ENCODE peak calls at places on chromosomes 11 and 22, in six cellular contexts. X, N, P, Z, V and G are unnamed samples. For H3K27me3, the result is how much of the 10 kb centered on the place peaks cover.

GRCh38 chr11:22491826-22492225 is 133.8 kb downstream of the FANCF start:
- DNase-seq in X (no peak), N (no peak), P (no peak), Z (no peak), V (peak), G (peak)

GRCh38 chr11:76385903-76386302 is 4.8 kb downstream of the GVQW3 start:
- DNase-seq in X (no peak), N (no peak), P (no peak), Z (peak), V (no peak), G (no peak)

GRCh38 chr11:104899226-104899625 is 966 bp upstream of the CASP12 start:
- DNase-seq in X (no peak), N (no peak), P (no peak), Z (no peak), V (no peak), G (no peak)

GRCh38 chr11:74714904-74715303 is 16.3 kb downstream of the CHRDL2 start:
- DNase-seq in X (no peak), N (no peak), P (no peak), Z (no peak), V (no peak), G (no peak)

GRCh38 chr22:40396882-40397281 is 26.5 kb downstream of the SGSM3 start:
- DNase-seq in X (peak), N (peak), P (peak), Z (no peak), V (peak), G (peak)

GRCh38 chr22:26170795-26171194 is 1.5 kb downstream of the SEZ6L start:
- DNase-seq in X (no peak), N (no peak), P (peak), Z (no peak), V (peak), G (no peak)

GRCh38 chr22:17271711-17272451 is 52.6 kb upstream of the ADA2 start:
- DNase-seq in X (no peak), N (no peak), P (no peak), Z (no peak), V (no peak), G (no peak)

GRCh38 chr22:44929348-44930015 is 80.3 kb downstream of the PHF21B start:
- DNase-seq in X (no peak), N (no peak), P (no peak), Z (no peak), V (no peak), G (no peak)

GRCh38 chr11:78688460-78688859 is 113.8 kb upstream of the NARS2 start:
- DNase-seq in X (peak), N (no peak), P (no peak), Z (no peak), V (no peak), G (no peak)

GRCh38 chr22:49735411-49736311 is 92.0 kb downstream of the BRD1 start:
- DNase-seq in X (peak), N (no peak), P (peak), Z (peak), V (peak), G (peak)

GRCh38 chr11:108203075-108203474 is 19.4 kb downstream of the NPAT start:
- DNase-seq in X (no peak), N (no peak), P (no peak), Z (no peak), V (no peak), G (no peak)

GRCh38 chr11:58490827-58491226 is 17.1 kb downstream of the OR5B21 start:
- DNase-seq in X (no peak), N (no peak), P (no peak), Z (no peak), V (no peak), G (no peak)

GRCh38 chr11:21814169-21814568 is 378.7 kb upstream of the ANO5 start:
- DNase-seq in X (no peak), N (no peak), P (no peak), Z (no peak), V (no peak), G (no peak)

GRCh38 chr11:118318112-118319030 is 13.8 kb downstream of the CD3E start:
- DNase-seq in X (peak), N (no peak), P (no peak), Z (no peak), V (no peak), G (no peak)

GRCh38 chr11:130145328-130145812 is 14.2 kb upstream of the ST14 start:
- DNase-seq in X (peak), N (no peak), P (no peak), Z (no peak), V (no peak), G (no peak)

GRCh38 chr11:120062561-120062930 is 75.4 kb downstream of the TRIM29 start:
- DNase-seq in X (no peak), N (no peak), P (no peak), Z (no peak), V (no peak), G (no peak)

GRCh38 chr22:46852771-46853170 is 90.3 kb downstream of the TBC1D22A start:
- DNase-seq in X (no peak), N (no peak), P (no peak), Z (no peak), V (no peak), G (no peak)

GRCh38 chr22:46453006-46453828 is 84.2 kb downstream of the CELSR1 start:
- DNase-seq in X (no peak), N (no peak), P (no peak), Z (no peak), V (no peak), G (no peak)

GRCh38 chr11:9332655-9333054 is 18.3 kb upstream of the TMEM41B start:
- DNase-seq in X (no peak), N (no peak), P (no peak), Z (no peak), V (no peak), G (no peak)

GRCh38 chr11:1234771-1235614 is 12.1 kb downstream of the MUC5B start:
- DNase-seq in X (no peak), N (no peak), P (no peak), Z (no peak), V (no peak), G (no peak)

GRCh38 chr11:36300651-36301050 is 4.6 kb downstream of the PRR5L start:
- DNase-seq in X (peak), N (no peak), P (no peak), Z (no peak), V (peak), G (peak)

GRCh38 chr22:49462795-49463194 is 364.9 kb downstream of the BRD1 start:
- DNase-seq in X (no peak), N (no peak), P (no peak), Z (no peak), V (no peak), G (no peak)

GRCh38 chr11:19597194-19597593 is 115.4 kb upstream of the NAV2 start:
- DNase-seq in X (peak), N (peak), P (no peak), Z (no peak), V (peak), G (peak)

GRCh38 chr22:22001664-22002525 is 19.3 kb upstream of the TOP3B start:
- DNase-seq in X (no peak), N (no peak), P (no peak), Z (no peak), V (no peak), G (no peak)

GRCh38 chr11:86486261-86487030 is 111.8 kb downstream of the CCDC81 start:
- DNase-seq in X (no peak), N (no peak), P (no peak), Z (no peak), V (no peak), G (no peak)

GRCh38 chr11:102430158-102430836 is 22.3 kb downstream of the TMEM123 start:
- DNase-seq in X (no peak), N (no peak), P (no peak), Z (no peak), V (peak), G (peak)

GRCh38 chr11:60511393-60511792 is 3.8 kb upstream of the MS4A13 start:
- DNase-seq in X (no peak), N (no peak), P (no peak), Z (no peak), V (no peak), G (no peak)

GRCh38 chr11:101555366-101555765 is 28.4 kb downstream of the TRPC6 start:
- DNase-seq in X (no peak), N (no peak), P (no peak), Z (no peak), V (no peak), G (peak)

GRCh38 chr22:46887978-46888377 is 125.5 kb downstream of the TBC1D22A start:
- DNase-seq in X (no peak), N (no peak), P (no peak), Z (no peak), V (no peak), G (no peak)

GRCh38 chr22:31347251-31348008 is 1.3 kb upstream of the PATZ1 start:
- DNase-seq in X (peak), N (peak), P (peak), Z (no peak), V (peak), G (peak)

GRCh38 chr22:29031236-29031982 is 30.2 kb downstream of the C22orf31 start:
- DNase-seq in X (peak), N (peak), P (peak), Z (peak), V (peak), G (peak)

GRCh38 chr11:132055296-132055695 is 684.9 kb downstream of the NTM start:
- DNase-seq in X (no peak), N (peak), P (no peak), Z (no peak), V (no peak), G (no peak)

GRCh38 chr11:123047265-123047946 is 14.5 kb downstream of the HSPA8 start:
- DNase-seq in X (no peak), N (no peak), P (no peak), Z (no peak), V (no peak), G (no peak)

GRCh38 chr22:27835446-27835845 is 33.9 kb upstream of the MN1 start:
- DNase-seq in X (no peak), N (peak), P (no peak), Z (no peak), V (peak), G (peak)

GRCh38 chr22:20061481-20061861 is 18.6 kb upstream of the DGCR8 start:
- DNase-seq in X (no peak), N (no peak), P (no peak), Z (no peak), V (peak), G (no peak)

GRCh38 chr11:82908311-82908710 is 6.8 kb downstream of the DDIAS start:
- DNase-seq in X (no peak), N (no peak), P (no peak), Z (no peak), V (no peak), G (no peak)

GRCh38 chr11:23605001-23605400 is 744.7 kb upstream of the CCDC179 start:
- DNase-seq in X (no peak), N (peak), P (no peak), Z (no peak), V (no peak), G (peak)

GRCh38 chr11:73210916-73211667 is 7.0 kb upstream of the P2RY2 start:
- DNase-seq in X (no peak), N (peak), P (no peak), Z (no peak), V (no peak), G (no peak)

GRCh38 chr11:118012083-118012669 is 26.0 kb downstream of the IL10RA start:
- DNase-seq in X (peak), N (peak), P (no peak), Z (no peak), V (peak), G (peak)

GRCh38 chr11:44309483-44310197 is at the start of gene ALX4:
- DNase-seq in X (peak), N (no peak), P (no peak), Z (peak), V (peak), G (peak)

GRCh38 chr11:44312876-44313275 is 2.9 kb upstream of the ALX4 start:
- DNase-seq in X (no peak), N (no peak), P (no peak), Z (no peak), V (no peak), G (no peak)

GRCh38 chr11:44310198-44310455 is 188 bp upstream of the ALX4 start:
- DNase-seq in X (no peak), N (no peak), P (no peak), Z (no peak), V (no peak), G (no peak)

GRCh38 chr11:44310456-44311272 is 725 bp upstream of the ALX4 start:
- DNase-seq in X (no peak), N (no peak), P (no peak), Z (peak), V (no peak), G (no peak)

GRCh38 chr11:44311339-44312261 is 1.7 kb upstream of the ALX4 start:
- DNase-seq in X (no peak), N (no peak), P (no peak), Z (no peak), V (no peak), G (no peak)
- H3K27me3 ChIP-seq in X (half or more), N (half or more), P (half or more), Z (half or more), V (half or more), G (half or more)

GRCh38 chr11:11291432-11292015 is 61.5 kb downstream of the CSNK2A3 start:
- DNase-seq in X (no peak), N (no peak), P (no peak), Z (no peak), V (no peak), G (no peak)

GRCh38 chr11:11284481-11284880 is 68.6 kb downstream of the CSNK2A3 start:
- DNase-seq in X (no peak), N (no peak), P (no peak), Z (no peak), V (no peak), G (no peak)

GRCh38 chr11:11290354-11290753 is 62.7 kb downstream of the CSNK2A3 start:
- DNase-seq in X (no peak), N (no peak), P (no peak), Z (no peak), V (no peak), G (no peak)

GRCh38 chr11:11292839-11293238 is 60.2 kb downstream of the CSNK2A3 start:
- DNase-seq in X (no peak), N (no peak), P (no peak), Z (no peak), V (no peak), G (no peak)

DNA sequence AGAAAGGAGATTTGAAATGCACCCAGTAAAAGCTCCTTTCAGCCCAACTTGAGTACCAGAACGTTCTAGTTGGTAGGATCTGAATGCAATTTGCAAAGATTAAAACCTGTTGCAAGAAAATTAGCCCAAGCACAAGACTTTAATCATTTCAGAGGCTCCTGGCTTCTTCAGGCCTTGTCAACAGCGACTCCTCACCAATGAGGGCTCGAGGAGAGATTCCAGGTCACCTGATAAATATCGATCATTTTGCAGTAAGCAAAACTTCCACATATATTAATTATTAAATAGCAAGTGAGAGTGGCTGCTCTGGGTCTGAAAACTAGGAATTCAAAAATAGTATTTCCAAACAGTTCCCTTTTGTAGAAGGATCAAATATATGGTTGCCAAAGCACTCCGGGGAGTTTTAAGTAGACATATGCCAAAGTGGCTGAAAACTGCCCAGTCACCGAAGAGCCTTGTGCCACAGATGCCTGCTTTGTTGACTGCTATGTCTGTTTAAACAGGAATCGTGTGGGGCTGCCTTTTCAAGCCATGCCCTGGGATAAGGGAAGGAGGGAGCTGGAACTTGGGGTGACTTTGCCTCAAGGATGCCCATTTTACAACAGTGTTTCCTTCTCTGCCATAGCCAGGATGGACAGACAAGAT is 64.0 kb downstream of the CSNK2A3 start:
- DNase-seq in X (no peak), N (no peak), P (no peak), Z (no peak), V (no peak), G (no peak)
- H3K4me3 ChIP-seq in X (no peak), N (no peak), P (no peak), Z (no peak), V (no peak), G (no peak)

GRCh38 chr11:44065161-44065571 is 904 bp upstream of the ACCS start:
- DNase-seq in X (no peak), N (peak), P (no peak), Z (peak), V (no peak), G (no peak)

GRCh38 chr11:44066732-44067131 is 662 bp downstream of the ACCS start:
- DNase-seq in X (peak), N (peak), P (no peak), Z (no peak), V (peak), G (peak)

GRCh38 chr11:44065851-44066731 is at the start of gene ACCS:
- DNase-seq in X (peak), N (peak), P (peak), Z (peak), V (peak), G (peak)

GRCh38 chr11:44068180-44068579 is 2.1 kb downstream of the ACCS start:
- DNase-seq in X (no peak), N (no peak), P (no peak), Z (no peak), V (no peak), G (no peak)

GRCh38 chr11:44067266-44067665 is 1.2 kb downstream of the ACCS start:
- DNase-seq in X (no peak), N (no peak), P (no peak), Z (no peak), V (no peak), G (no peak)
- H3K9ac ChIP-seq in X (peak), N (peak), P (no peak), Z (peak), V (peak), G (peak)

DNA sequence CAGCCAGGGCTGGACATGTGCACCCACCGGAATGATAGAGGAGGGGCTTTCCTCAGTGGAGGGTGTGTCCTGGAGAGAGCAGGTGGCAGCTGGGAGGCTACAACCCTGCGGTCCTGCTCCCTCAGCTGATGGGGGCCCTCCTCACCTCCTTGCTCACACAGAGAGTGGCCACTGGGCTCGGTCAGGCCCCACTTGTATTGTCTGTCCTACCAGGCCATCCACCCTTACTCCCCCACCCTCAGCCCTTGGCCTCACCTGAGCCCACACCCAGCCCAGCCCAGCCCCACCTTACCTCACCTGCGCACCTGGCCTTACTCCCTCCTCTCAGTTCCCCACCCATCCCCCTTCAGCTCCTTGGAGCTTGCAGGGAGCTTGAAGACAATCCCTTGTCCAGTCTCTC is 3.1 kb downstream of the TRPM5 start:
- DNase-seq in X (no peak), N (no peak), P (no peak), Z (no peak), V (no peak), G (no peak)
- H3K27me3 ChIP-seq in X (under half), N (half or more), P (under half), Z (half or more), V (under half), G (under half)

GRCh38 chr11:69803022-69803421 is 16.2 kb downstream of the FGF3 start:
- DNase-seq in X (no peak), N (no peak), P (no peak), Z (no peak), V (no peak), G (no peak)

GRCh38 chr11:69801513-69802335 is 17.5 kb downstream of the FGF3 start:
- DNase-seq in X (peak), N (peak), P (peak), Z (no peak), V (no peak), G (peak)

GRCh38 chr11:69807416-69807815 is 11.8 kb downstream of the FGF3 start:
- DNase-seq in X (peak), N (no peak), P (no peak), Z (no peak), V (no peak), G (no peak)

GRCh38 chr11:69803604-69804218 is 15.5 kb downstream of the FGF3 start:
- DNase-seq in X (no peak), N (no peak), P (no peak), Z (no peak), V (no peak), G (no peak)

DNA sequence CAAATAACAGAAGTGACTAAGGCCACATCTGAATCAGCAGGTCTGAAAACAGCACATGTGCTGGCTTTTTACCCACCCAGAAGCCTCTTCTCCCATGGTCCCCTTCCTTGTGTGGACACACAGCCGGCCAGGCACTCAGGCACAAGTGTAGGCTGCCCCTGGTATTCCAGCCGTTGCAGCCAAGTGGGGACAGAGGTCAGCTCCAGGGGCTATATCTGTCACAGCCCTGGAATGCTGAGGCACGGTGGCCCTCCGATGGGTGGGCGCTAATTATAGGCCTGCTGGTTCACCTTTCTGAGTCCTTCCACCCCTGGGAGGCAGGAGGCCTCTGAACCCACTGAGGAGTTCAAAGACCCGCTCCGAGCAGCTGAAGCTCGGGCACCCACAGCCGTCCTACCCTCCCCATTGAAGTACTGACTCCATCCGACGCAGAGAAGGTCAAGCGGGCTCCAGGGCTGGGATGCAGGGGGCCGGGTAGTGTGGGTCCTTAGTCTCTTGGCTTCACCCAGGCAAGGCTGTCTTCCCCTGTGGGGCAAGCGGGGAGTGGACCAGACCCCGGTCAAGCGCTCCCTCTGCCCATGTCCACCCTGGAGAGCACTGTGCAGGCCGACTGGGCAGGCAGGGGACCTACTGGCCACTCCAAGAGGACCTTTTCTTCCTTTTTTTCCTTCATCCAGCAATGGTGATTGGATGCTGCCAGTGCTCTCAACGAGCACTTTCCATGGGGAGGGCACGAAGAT is 14.3 kb downstream of the FGF3 start:
- DNase-seq in X (no peak), N (no peak), P (no peak), Z (no peak), V (no peak), G (no peak)
- H3K4me3 ChIP-seq in X (no peak), N (no peak), P (no peak), Z (no peak), V (no peak), G (no peak)

GRCh38 chr22:24289138-24289537 is 18.5 kb downstream of the SPECC1L start:
- DNase-seq in X (peak), N (peak), P (no peak), Z (no peak), V (peak), G (peak)
- H3K9ac ChIP-seq in X (no peak), N (peak), P (no peak), Z (no peak), V (peak), G (peak)

GRCh38 chr11:97794876-97795275 is 1225.9 kb upstream of the CNTN5 start:
- DNase-seq in X (no peak), N (no peak), P (no peak), Z (no peak), V (no peak), G (no peak)
- H3K27me3 ChIP-seq in X (under half), N (under half), P (under half), Z (under half), V (under half), G (under half)

GRCh38 chr22:38927033-38927789 is 30.2 kb upstream of the APOBEC3A start:
- DNase-seq in X (no peak), N (peak), P (peak), Z (peak), V (peak), G (peak)
- H3K4me3 ChIP-seq in X (no peak), N (peak), P (no peak), Z (peak), V (peak), G (peak)